ENCODE peak calls at places on chromosomes 11 and 22, in four cellular contexts. One of them, this sample, is unnamed.

GRCh38 chr11:112526699-112527410 is 266.2 kb upstream of the PLET1 start:
- DNase-seq in fibroblast of pulmonary artery: no peak
- DNase-seq in pulmonary artery endothelial cell: no peak
- DNase-seq in stimulated activated CD4-positive, alpha-beta T cell treated with anti-CD3 and anti-CD28 coated beads, Interleukin-1b, Interleukin-23, amount 100 ng/mL, for 1 hour: no peak
- DNase-seq in this sample: peak

GRCh38 chr11:74321487-74322188 is 10.2 kb upstream of the P4HA3 start:
- DNase-seq in pulmonary artery endothelial cell: peak
- DNase-seq in stimulated activated CD4-positive, alpha-beta T cell treated with anti-CD3 and anti-CD28 coated beads, Interleukin-1b, Interleukin-23, amount 100 ng/mL, for 1 hour: no peak
- DNase-seq in fibroblast of pulmonary artery: peak
- DNase-seq in this sample: peak

GRCh38 chr11:131888230-131888826 is 517.9 kb downstream of the NTM start:
- DNase-seq in stimulated activated CD4-positive, alpha-beta T cell treated with anti-CD3 and anti-CD28 coated beads, Interleukin-1b, Interleukin-23, amount 100 ng/mL, for 1 hour: no peak
- DNase-seq in pulmonary artery endothelial cell: no peak
- DNase-seq in fibroblast of pulmonary artery: peak
- DNase-seq in this sample: peak

GRCh38 chr11:109350091-109350490 is 71.9 kb upstream of the C11orf87 start:
- DNase-seq in stimulated activated CD4-positive, alpha-beta T cell treated with anti-CD3 and anti-CD28 coated beads, Interleukin-1b, Interleukin-23, amount 100 ng/mL, for 1 hour: no peak
- DNase-seq in pulmonary artery endothelial cell: no peak
- DNase-seq in fibroblast of pulmonary artery: no peak
- DNase-seq in this sample: no peak

GRCh38 chr11:118194835-118195627 is 18.6 kb upstream of the SCN2B start:
- DNase-seq in pulmonary artery endothelial cell: peak
- DNase-seq in fibroblast of pulmonary artery: peak
- DNase-seq in stimulated activated CD4-positive, alpha-beta T cell treated with anti-CD3 and anti-CD28 coated beads, Interleukin-1b, Interleukin-23, amount 100 ng/mL, for 1 hour: no peak
- DNase-seq in this sample: peak

GRCh38 chr11:128419012-128419767 is 168.2 kb downstream of the ETS1 start:
- DNase-seq in pulmonary artery endothelial cell: no peak
- DNase-seq in stimulated activated CD4-positive, alpha-beta T cell treated with anti-CD3 and anti-CD28 coated beads, Interleukin-1b, Interleukin-23, amount 100 ng/mL, for 1 hour: no peak
- DNase-seq in fibroblast of pulmonary artery: no peak
- DNase-seq in this sample: no peak

GRCh38 chr22:22171357-22172218 is 73.0 kb upstream of the VPREB1 start:
- DNase-seq in pulmonary artery endothelial cell: no peak
- DNase-seq in fibroblast of pulmonary artery: peak
- DNase-seq in stimulated activated CD4-positive, alpha-beta T cell treated with anti-CD3 and anti-CD28 coated beads, Interleukin-1b, Interleukin-23, amount 100 ng/mL, for 1 hour: no peak
- DNase-seq in this sample: no peak

GRCh38 chr11:62223095-62223494 is 14.6 kb downstream of the SCGB2A1 start:
- DNase-seq in pulmonary artery endothelial cell: no peak
- DNase-seq in fibroblast of pulmonary artery: peak
- DNase-seq in stimulated activated CD4-positive, alpha-beta T cell treated with anti-CD3 and anti-CD28 coated beads, Interleukin-1b, Interleukin-23, amount 100 ng/mL, for 1 hour: no peak
- DNase-seq in this sample: peak

GRCh38 chr22:21829523-21829922 is 37.9 kb downstream of the MAPK1 start:
- DNase-seq in stimulated activated CD4-positive, alpha-beta T cell treated with anti-CD3 and anti-CD28 coated beads, Interleukin-1b, Interleukin-23, amount 100 ng/mL, for 1 hour: no peak
- DNase-seq in pulmonary artery endothelial cell: no peak
- DNase-seq in fibroblast of pulmonary artery: no peak
- DNase-seq in this sample: no peak

GRCh38 chr11:12109591-12110196 is 696 bp upstream of the MICAL2 start:
- DNase-seq in stimulated activated CD4-positive, alpha-beta T cell treated with anti-CD3 and anti-CD28 coated beads, Interleukin-1b, Interleukin-23, amount 100 ng/mL, for 1 hour: no peak
- DNase-seq in pulmonary artery endothelial cell: no peak
- DNase-seq in fibroblast of pulmonary artery: no peak
- DNase-seq in this sample: no peak

GRCh38 chr22:20981787-20982562 is at the start of gene LZTR1:
- DNase-seq in fibroblast of pulmonary artery: peak
- DNase-seq in pulmonary artery endothelial cell: peak
- DNase-seq in stimulated activated CD4-positive, alpha-beta T cell treated with anti-CD3 and anti-CD28 coated beads, Interleukin-1b, Interleukin-23, amount 100 ng/mL, for 1 hour: peak
- DNase-seq in this sample: peak

GRCh38 chr22:28984482-28985158 is 77.0 kb downstream of the C22orf31 start:
- DNase-seq in stimulated activated CD4-positive, alpha-beta T cell treated with anti-CD3 and anti-CD28 coated beads, Interleukin-1b, Interleukin-23, amount 100 ng/mL, for 1 hour: no peak
- DNase-seq in pulmonary artery endothelial cell: no peak
- DNase-seq in fibroblast of pulmonary artery: no peak
- DNase-seq in this sample: no peak

GRCh38 chr11:72225411-72225951 is 914 bp downstream of the INPPL1 start:
- DNase-seq in stimulated activated CD4-positive, alpha-beta T cell treated with anti-CD3 and anti-CD28 coated beads, Interleukin-1b, Interleukin-23, amount 100 ng/mL, for 1 hour: no peak
- DNase-seq in fibroblast of pulmonary artery: no peak
- DNase-seq in pulmonary artery endothelial cell: no peak
- DNase-seq in this sample: no peak

GRCh38 chr11:113316251-113316650 is 1.9 kb downstream of the TTC12 start:
- DNase-seq in fibroblast of pulmonary artery: no peak
- DNase-seq in pulmonary artery endothelial cell: no peak
- DNase-seq in stimulated activated CD4-positive, alpha-beta T cell treated with anti-CD3 and anti-CD28 coated beads, Interleukin-1b, Interleukin-23, amount 100 ng/mL, for 1 hour: no peak
- DNase-seq in this sample: no peak

GRCh38 chr22:39723899-39724351 is 153.4 kb downstream of the CACNA1I start:
- DNase-seq in stimulated activated CD4-positive, alpha-beta T cell treated with anti-CD3 and anti-CD28 coated beads, Interleukin-1b, Interleukin-23, amount 100 ng/mL, for 1 hour: no peak
- DNase-seq in fibroblast of pulmonary artery: peak
- DNase-seq in pulmonary artery endothelial cell: no peak
- DNase-seq in this sample: peak

GRCh38 chr11:109422755-109423113 is 744 bp downstream of the C11orf87 start:
- DNase-seq in pulmonary artery endothelial cell: no peak
- DNase-seq in stimulated activated CD4-positive, alpha-beta T cell treated with anti-CD3 and anti-CD28 coated beads, Interleukin-1b, Interleukin-23, amount 100 ng/mL, for 1 hour: no peak
- DNase-seq in fibroblast of pulmonary artery: peak
- DNase-seq in this sample: no peak

GRCh38 chr11:33177676-33178336 is 16.5 kb upstream of the CSTF3 start:
- DNase-seq in pulmonary artery endothelial cell: no peak
- DNase-seq in fibroblast of pulmonary artery: peak
- DNase-seq in stimulated activated CD4-positive, alpha-beta T cell treated with anti-CD3 and anti-CD28 coated beads, Interleukin-1b, Interleukin-23, amount 100 ng/mL, for 1 hour: no peak
- DNase-seq in this sample: no peak

GRCh38 chr11:61298663-61299244 is 3.6 kb upstream of the VWCE start:
- DNase-seq in fibroblast of pulmonary artery: no peak
- DNase-seq in pulmonary artery endothelial cell: no peak
- DNase-seq in stimulated activated CD4-positive, alpha-beta T cell treated with anti-CD3 and anti-CD28 coated beads, Interleukin-1b, Interleukin-23, amount 100 ng/mL, for 1 hour: no peak
- DNase-seq in this sample: peak

GRCh38 chr11:2703487-2704141 is 3.8 kb upstream of the KCNQ1OT1 start:
- DNase-seq in stimulated activated CD4-positive, alpha-beta T cell treated with anti-CD3 and anti-CD28 coated beads, Interleukin-1b, Interleukin-23, amount 100 ng/mL, for 1 hour: no peak
- DNase-seq in fibroblast of pulmonary artery: peak
- DNase-seq in pulmonary artery endothelial cell: no peak
- DNase-seq in this sample: peak

GRCh38 chr11:93652161-93652597 is 9.3 kb upstream of the CEP295 start:
- DNase-seq in fibroblast of pulmonary artery: peak
- DNase-seq in pulmonary artery endothelial cell: no peak
- DNase-seq in stimulated activated CD4-positive, alpha-beta T cell treated with anti-CD3 and anti-CD28 coated beads, Interleukin-1b, Interleukin-23, amount 100 ng/mL, for 1 hour: no peak
- DNase-seq in this sample: peak

GRCh38 chr11:77993902-77994301 is 566 bp downstream of the INTS4 start:
- DNase-seq in fibroblast of pulmonary artery: no peak
- DNase-seq in stimulated activated CD4-positive, alpha-beta T cell treated with anti-CD3 and anti-CD28 coated beads, Interleukin-1b, Interleukin-23, amount 100 ng/mL, for 1 hour: no peak
- DNase-seq in pulmonary artery endothelial cell: no peak
- DNase-seq in this sample: no peak

GRCh38 chr11:113974741-113975470 is at the start of gene HTR3A:
- DNase-seq in fibroblast of pulmonary artery: peak
- DNase-seq in stimulated activated CD4-positive, alpha-beta T cell treated with anti-CD3 and anti-CD28 coated beads, Interleukin-1b, Interleukin-23, amount 100 ng/mL, for 1 hour: no peak
- DNase-seq in pulmonary artery endothelial cell: no peak
- DNase-seq in this sample: peak

GRCh38 chr11:103881518-103882070 is 154.8 kb upstream of the DDI1 start:
- DNase-seq in stimulated activated CD4-positive, alpha-beta T cell treated with anti-CD3 and anti-CD28 coated beads, Interleukin-1b, Interleukin-23, amount 100 ng/mL, for 1 hour: no peak
- DNase-seq in pulmonary artery endothelial cell: no peak
- DNase-seq in fibroblast of pulmonary artery: no peak
- DNase-seq in this sample: peak

GRCh38 chr22:47080100-47080499 is 317.6 kb downstream of the TBC1D22A start:
- DNase-seq in pulmonary artery endothelial cell: no peak
- DNase-seq in stimulated activated CD4-positive, alpha-beta T cell treated with anti-CD3 and anti-CD28 coated beads, Interleukin-1b, Interleukin-23, amount 100 ng/mL, for 1 hour: no peak
- DNase-seq in fibroblast of pulmonary artery: no peak
- DNase-seq in this sample: no peak

GRCh38 chr11:60634151-60634550 is 65.3 kb upstream of the MS4A8 start:
- DNase-seq in stimulated activated CD4-positive, alpha-beta T cell treated with anti-CD3 and anti-CD28 coated beads, Interleukin-1b, Interleukin-23, amount 100 ng/mL, for 1 hour: no peak
- DNase-seq in pulmonary artery endothelial cell: no peak
- DNase-seq in fibroblast of pulmonary artery: no peak
- DNase-seq in this sample: no peak

GRCh38 chr11:35566885-35567284 is 41.5 kb upstream of the PAMR1 start:
- DNase-seq in fibroblast of pulmonary artery: no peak
- DNase-seq in stimulated activated CD4-positive, alpha-beta T cell treated with anti-CD3 and anti-CD28 coated beads, Interleukin-1b, Interleukin-23, amount 100 ng/mL, for 1 hour: no peak
- DNase-seq in pulmonary artery endothelial cell: no peak
- DNase-seq in this sample: no peak

GRCh38 chr11:73330569-73331093 is 22.6 kb downstream of the ARHGEF17 start:
- DNase-seq in fibroblast of pulmonary artery: peak
- DNase-seq in stimulated activated CD4-positive, alpha-beta T cell treated with anti-CD3 and anti-CD28 coated beads, Interleukin-1b, Interleukin-23, amount 100 ng/mL, for 1 hour: no peak
- DNase-seq in pulmonary artery endothelial cell: no peak
- DNase-seq in this sample: peak

GRCh38 chr11:95067828-95068244 is 1.1 kb downstream of the SRSF8 start:
- DNase-seq in stimulated activated CD4-positive, alpha-beta T cell treated with anti-CD3 and anti-CD28 coated beads, Interleukin-1b, Interleukin-23, amount 100 ng/mL, for 1 hour: no peak
- DNase-seq in pulmonary artery endothelial cell: no peak
- DNase-seq in fibroblast of pulmonary artery: no peak
- DNase-seq in this sample: no peak

GRCh38 chr22:44307509-44308169 is 5.1 kb downstream of the SHISAL1 start:
- DNase-seq in fibroblast of pulmonary artery: no peak
- DNase-seq in stimulated activated CD4-positive, alpha-beta T cell treated with anti-CD3 and anti-CD28 coated beads, Interleukin-1b, Interleukin-23, amount 100 ng/mL, for 1 hour: no peak
- DNase-seq in pulmonary artery endothelial cell: no peak
- DNase-seq in this sample: peak

GRCh38 chr22:41289681-41290080 is 3.7 kb upstream of the RANGAP1 start:
- DNase-seq in fibroblast of pulmonary artery: no peak
- DNase-seq in pulmonary artery endothelial cell: no peak
- DNase-seq in stimulated activated CD4-positive, alpha-beta T cell treated with anti-CD3 and anti-CD28 coated beads, Interleukin-1b, Interleukin-23, amount 100 ng/mL, for 1 hour: no peak
- DNase-seq in this sample: peak

GRCh38 chr22:47571616-47572015 is 809.2 kb downstream of the TBC1D22A start:
- DNase-seq in pulmonary artery endothelial cell: no peak
- DNase-seq in stimulated activated CD4-positive, alpha-beta T cell treated with anti-CD3 and anti-CD28 coated beads, Interleukin-1b, Interleukin-23, amount 100 ng/mL, for 1 hour: no peak
- DNase-seq in fibroblast of pulmonary artery: no peak
- DNase-seq in this sample: no peak

GRCh38 chr11:46736615-46737014 is 17.6 kb downstream of the F2 start:
- DNase-seq in fibroblast of pulmonary artery: no peak
- DNase-seq in pulmonary artery endothelial cell: no peak
- DNase-seq in stimulated activated CD4-positive, alpha-beta T cell treated with anti-CD3 and anti-CD28 coated beads, Interleukin-1b, Interleukin-23, amount 100 ng/mL, for 1 hour: no peak
- DNase-seq in this sample: no peak

GRCh38 chr22:20661473-20661872 is 112.4 kb upstream of the SERPIND1 start:
- DNase-seq in pulmonary artery endothelial cell: no peak
- DNase-seq in stimulated activated CD4-positive, alpha-beta T cell treated with anti-CD3 and anti-CD28 coated beads, Interleukin-1b, Interleukin-23, amount 100 ng/mL, for 1 hour: no peak
- DNase-seq in fibroblast of pulmonary artery: no peak
- DNase-seq in this sample: no peak

GRCh38 chr11:115717215-115717584 is 213.0 kb upstream of the CADM1 start:
- DNase-seq in pulmonary artery endothelial cell: no peak
- DNase-seq in stimulated activated CD4-positive, alpha-beta T cell treated with anti-CD3 and anti-CD28 coated beads, Interleukin-1b, Interleukin-23, amount 100 ng/mL, for 1 hour: no peak
- DNase-seq in fibroblast of pulmonary artery: no peak
- DNase-seq in this sample: no peak

GRCh38 chr11:27213232-27213660 is 149.8 kb downstream of the CCDC34 start:
- DNase-seq in fibroblast of pulmonary artery: peak
- DNase-seq in stimulated activated CD4-positive, alpha-beta T cell treated with anti-CD3 and anti-CD28 coated beads, Interleukin-1b, Interleukin-23, amount 100 ng/mL, for 1 hour: no peak
- DNase-seq in pulmonary artery endothelial cell: peak
- DNase-seq in this sample: peak

GRCh38 chr11:65861165-65861505 is 902 bp downstream of the MUS81 start:
- DNase-seq in fibroblast of pulmonary artery: no peak
- DNase-seq in stimulated activated CD4-positive, alpha-beta T cell treated with anti-CD3 and anti-CD28 coated beads, Interleukin-1b, Interleukin-23, amount 100 ng/mL, for 1 hour: no peak
- DNase-seq in pulmonary artery endothelial cell: no peak
- DNase-seq in this sample: no peak

This sample was measured in fibroblast of the aortic adventitia.